ENCODE peak calls at places on chromosomes 3 and 15, in five cellular contexts. P, H, L, Z and J are unnamed samples. For H3K27me3, the result is how much of the 10 kb centered on the place peaks cover.

GRCh38 chr3:40973141-40973540 is 226.2 kb upstream of the CTNNB1 start:
- DNase-seq in L (no peak), Z (no peak), P (no peak), H (no peak), J (no peak)

GRCh38 chr3:20080956-20081554 is 40.8 kb downstream of the KAT2B start:
- DNase-seq in L (no peak), Z (peak), P (no peak), H (no peak), J (peak)

GRCh38 chr15:41966920-41967465 is 5.4 kb downstream of the EHD4 start:
- DNase-seq in H (no peak), P (no peak), Z (no peak), L (no peak), J (peak)

GRCh38 chr3:126907557-126907956 is 75.4 kb upstream of the PLXNA1 start:
- DNase-seq in Z (no peak), P (no peak), L (no peak), H (no peak), J (no peak)

GRCh38 chr15:87623832-87624231 is 632.7 kb downstream of the NTRK3 start:
- DNase-seq in L (no peak), H (no peak), P (peak), Z (no peak), J (peak)

GRCh38 chr15:70701891-70702568 is 61.3 kb downstream of the UACA start:
- DNase-seq in H (no peak), P (no peak), Z (no peak), L (peak), J (peak)

GRCh38 chr15:84947947-84948830 is 33.5 kb upstream of the PDE8A start:
- DNase-seq in Z (peak), H (no peak), L (peak), P (no peak), J (no peak)

GRCh38 chr3:45592830-45593707 is 1.5 kb upstream of the LIMD1 start:
- DNase-seq in H (peak), L (peak), Z (peak), P (peak), J (peak)

GRCh38 chr3:120469440-120470415 is 18.9 kb upstream of the FSTL1 start:
- DNase-seq in Z (no peak), H (no peak), P (no peak), L (peak), J (no peak)

GRCh38 chr3:127004641-127005397 is 21.9 kb downstream of the PLXNA1 start:
- DNase-seq in Z (no peak), P (no peak), L (no peak), H (no peak), J (no peak)

GRCh38 chr3:18425641-18426403 is 683 bp upstream of the SATB1 start:
- DNase-seq in L (no peak), P (peak), H (peak), Z (peak), J (no peak)

GRCh38 chr15:39855400-39855799 is 64.7 kb downstream of the GPR176 start:
- DNase-seq in L (no peak), H (no peak), Z (no peak), P (no peak), J (no peak)

GRCh38 chr15:80059786-80060489 is 462 bp downstream of the ZFAND6 start:
- DNase-seq in L (no peak), P (peak), H (no peak), Z (peak), J (peak)

GRCh38 chr3:23546186-23546585 is 259.6 kb upstream of the UBE2E1 start:
- DNase-seq in L (no peak), Z (no peak), P (no peak), H (no peak), J (no peak)

GRCh38 chr15:31488437-31489204 is 162.0 kb downstream of the KLF13 start:
- DNase-seq in L (peak), Z (peak), P (peak), H (peak), J (peak)

GRCh38 chr3:130340766-130341165 is 4.7 kb upstream of the COL6A5 start:
- DNase-seq in P (no peak), Z (no peak), H (no peak), L (no peak), J (no peak)

GRCh38 chr3:194129581-194130133 is 6.3 kb upstream of the HES1 start:
- DNase-seq in Z (no peak), P (peak), H (no peak), L (peak), J (no peak)

GRCh38 chr15:40873625-40874561 is at the start of gene RHOV:
- DNase-seq in L (peak), P (peak), Z (peak), H (peak), J (peak)

DNA sequence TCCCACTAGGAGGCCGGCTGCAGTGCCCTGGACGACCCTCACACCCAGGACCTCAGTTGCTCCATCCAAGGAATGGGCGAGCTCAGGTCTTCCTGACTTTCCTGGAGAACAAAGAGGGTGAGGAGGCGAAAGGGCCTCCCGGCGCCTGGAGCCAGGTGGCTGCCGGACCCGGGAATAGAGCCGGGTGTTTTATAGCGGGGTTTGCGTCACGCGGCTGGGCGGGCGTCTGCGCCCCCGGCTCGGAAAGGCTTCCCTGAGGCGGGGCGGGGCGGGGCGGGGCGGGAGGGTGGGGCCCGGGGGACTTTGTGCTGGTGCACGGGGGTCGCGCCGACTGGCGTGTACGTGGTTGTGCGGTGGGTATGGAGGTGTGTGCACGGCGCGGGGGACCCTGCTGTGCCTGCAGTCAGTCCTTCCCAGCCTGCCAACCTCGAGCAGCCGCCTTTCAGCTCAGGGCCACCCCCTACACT is 4.6 kb upstream of the PRKCD start:
- DNase-seq in L (no peak), H (no peak), P (peak), Z (no peak), J (peak)
- H3K27me3 ChIP-seq in L (under half), H (under half), P (under half), Z (under half), J (under half)

GRCh38 chr15:78542647-78543046 is 2.4 kb downstream of the PSMA4 start:
- DNase-seq in H (no peak), P (no peak), Z (no peak), L (no peak), J (peak)
- H3K27me3 ChIP-seq in H (under half), P (under half), Z (under half), L (under half), J (under half)

GRCh38 chr3:15492847-15493360 is 28.6 kb downstream of the COLQ start:
- DNase-seq in P (no peak), L (no peak), Z (no peak), H (no peak), J (peak)

GRCh38 chr3:15496341-15496664 is 25.2 kb downstream of the COLQ start:
- DNase-seq in L (no peak), H (no peak), Z (no peak), P (peak), J (no peak)

GRCh38 chr3:15497984-15498383 is 23.5 kb downstream of the COLQ start:
- DNase-seq in L (no peak), P (no peak), Z (no peak), H (no peak), J (peak)

GRCh38 chr3:15493436-15493835 is 28.1 kb downstream of the COLQ start:
- DNase-seq in P (no peak), Z (no peak), L (no peak), H (no peak), J (no peak)

DNA sequence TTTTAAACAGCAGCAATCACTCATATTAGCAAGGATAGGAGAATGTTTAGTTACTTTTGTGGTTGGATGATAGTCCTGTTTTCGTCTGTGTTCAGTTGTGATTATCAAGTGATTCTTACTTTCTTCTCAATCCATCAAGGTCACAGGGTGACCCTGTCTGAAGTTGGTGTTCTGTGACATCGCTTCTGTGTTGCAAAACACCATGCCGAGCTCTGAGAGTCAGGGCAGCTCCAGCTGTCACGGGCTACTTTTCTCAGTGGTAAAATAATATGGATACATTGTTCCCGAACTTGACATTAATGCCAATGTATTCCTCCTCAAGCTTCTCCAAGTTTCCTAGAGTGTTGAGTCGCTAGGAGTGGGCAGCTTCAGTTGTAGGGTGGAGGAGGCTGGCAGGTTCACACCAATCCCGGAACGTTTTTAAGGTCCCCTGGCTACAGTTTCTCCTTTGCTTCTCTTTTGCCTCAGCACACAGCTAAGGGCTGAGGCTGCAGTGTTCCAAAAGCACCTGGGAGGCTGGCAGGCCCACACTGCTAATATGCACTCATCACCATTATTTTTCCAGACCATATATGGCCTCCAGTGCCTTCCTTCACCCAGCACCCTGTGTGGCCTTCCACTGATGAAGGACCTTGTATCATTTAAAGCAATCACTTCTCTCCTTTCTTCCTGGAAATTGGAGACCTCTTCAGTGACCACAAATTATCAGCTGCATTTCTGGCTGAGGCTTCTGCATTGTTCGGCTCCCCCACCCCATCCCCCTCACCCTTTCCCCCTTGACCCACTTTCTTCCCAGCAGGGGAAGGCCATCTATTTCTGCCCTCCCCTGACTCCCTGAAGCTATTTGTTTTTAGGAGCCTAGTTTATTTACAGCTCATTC is 25.8 kb downstream of the COLQ start:
- DNase-seq in L (no peak), H (no peak), Z (no peak), P (no peak), J (peak)
- H3K27me3 ChIP-seq in L (under half), H (under half), Z (under half), P (under half), J (under half)

GRCh38 chr3:184231671-184232070 is 2.3 kb downstream of the VWA5B2 start:
- DNase-seq in H (no peak), P (no peak), L (no peak), Z (no peak), J (no peak)
- H3K27me3 ChIP-seq in H (under half), P (half or more), L (half or more), Z (under half), J (under half)

GRCh38 chr3:184456476-184456875 is 76.6 kb downstream of the CHRD start:
- DNase-seq in H (no peak), L (no peak), P (no peak), Z (no peak), J (no peak)

GRCh38 chr3:184459355-184459754 is 79.5 kb downstream of the CHRD start:
- DNase-seq in Z (peak), P (no peak), H (no peak), L (peak), J (no peak)

GRCh38 chr3:184453296-184453695 is 73.4 kb downstream of the CHRD start:
- DNase-seq in H (no peak), Z (no peak), P (no peak), L (no peak), J (no peak)

GRCh38 chr3:184460276-184460675 is 80.4 kb downstream of the CHRD start:
- DNase-seq in P (no peak), L (no peak), Z (no peak), H (no peak), J (no peak)

GRCh38 chr3:184455991-184456390 is 76.1 kb downstream of the CHRD start:
- DNase-seq in L (no peak), P (no peak), H (no peak), Z (no peak), J (no peak)
- H3K27me3 ChIP-seq in L (under half), P (under half), H (under half), Z (under half), J (under half)

DNA sequence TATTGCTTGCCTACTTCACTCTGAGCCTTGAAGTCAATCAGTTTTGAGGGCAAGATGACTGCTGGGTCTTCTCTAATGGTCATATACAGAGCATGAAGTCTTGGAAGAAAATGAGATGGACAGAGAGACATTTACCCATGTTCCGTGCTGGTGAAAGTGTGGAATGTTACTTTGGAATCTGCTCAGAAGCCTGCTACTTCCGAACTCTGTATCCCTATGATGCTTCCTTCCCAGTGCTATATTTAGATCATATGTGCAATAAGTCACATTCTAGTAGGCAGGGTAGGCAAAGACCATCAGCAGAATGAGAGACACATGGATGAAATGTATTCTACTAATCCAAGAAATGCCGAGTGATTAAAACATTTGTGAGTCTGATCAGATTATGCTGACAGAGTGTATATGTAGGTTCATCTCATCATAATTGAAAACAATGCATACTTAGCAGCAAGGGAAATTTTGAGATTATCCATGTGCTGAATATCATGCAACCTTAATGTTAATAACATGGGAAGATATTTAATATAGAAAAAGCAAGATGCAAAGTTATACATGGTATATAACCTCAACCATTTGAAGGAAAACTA is 60.5 kb downstream of the RAB7A start:
- DNase-seq in H (no peak), Z (no peak), L (peak), P (no peak), J (no peak)
- H3K27me3 ChIP-seq in H (under half), Z (under half), L (under half), P (under half), J (under half)

DNA sequence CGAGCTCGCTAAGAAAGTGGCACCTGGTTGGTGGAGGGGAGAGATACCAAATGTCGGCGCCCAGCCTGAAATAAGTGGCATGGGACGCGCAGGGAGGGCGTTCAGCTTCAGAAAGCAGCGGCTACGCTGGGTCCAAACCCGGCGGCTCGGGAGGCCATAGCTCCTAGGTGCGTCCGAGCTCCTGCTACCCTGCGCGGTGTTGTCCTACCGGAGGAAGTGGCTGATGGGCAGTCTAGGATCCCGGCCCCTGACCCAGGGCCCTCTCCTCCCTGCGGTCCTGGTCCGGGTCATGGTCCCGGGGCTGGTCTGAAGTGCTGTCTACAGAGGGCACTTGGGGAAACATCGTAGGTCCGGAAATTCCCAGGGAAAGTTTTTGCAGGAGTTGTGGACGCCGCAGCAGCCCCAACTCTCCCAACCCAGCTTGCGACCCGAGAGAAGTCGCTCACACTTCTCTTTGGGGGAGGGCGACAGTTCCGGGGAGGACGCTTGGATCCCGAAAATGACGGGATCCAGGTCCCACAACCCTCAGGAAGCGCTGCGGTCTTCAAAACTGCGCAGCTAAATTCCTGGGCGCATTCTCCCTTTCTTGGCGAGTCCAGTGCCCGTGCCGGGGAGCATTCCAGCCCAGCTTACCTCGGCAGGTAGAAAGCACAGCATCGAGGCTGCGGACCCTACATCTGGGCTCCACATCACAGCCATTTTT is 9.1 kb upstream of the FOXB1 start:
- DNase-seq in L (no peak), P (peak), H (no peak), Z (no peak), J (no peak)
- H3K27me3 ChIP-seq in L (half or more), P (half or more), H (half or more), Z (half or more), J (under half)